ENCODE peak calls at places on chromosomes 3 and 15, in eight cellular contexts. D, H, I, A, Q, P, L and E are unnamed samples. For H3K36me3, the result is how much of the 10 kb centered on the place peaks cover.

GRCh38 chr3:21734746-21735145 is 16.3 kb downstream of the ZNF385D start:
- DNase-seq in D (no peak), H (no peak), I (no peak), A (no peak), Q (no peak), P (peak), L (no peak), E (no peak)

GRCh38 chr3:156664285-156665178 is 9.9 kb upstream of the TIPARP start:
- DNase-seq in D (no peak), H (no peak), I (no peak), A (no peak), Q (no peak), P (no peak), L (no peak), E (no peak)

GRCh38 chr15:99130314-99130713 is 25.4 kb downstream of the SYNM start:
- DNase-seq in D (no peak), H (no peak), I (no peak), A (no peak), Q (no peak), P (no peak), L (no peak), E (no peak)

GRCh38 chr3:154247806-154248480 is 76.3 kb downstream of the DHX36 start:
- DNase-seq in D (no peak), H (no peak), I (no peak), A (no peak), Q (no peak), P (no peak), L (no peak), E (no peak)

GRCh38 chr3:196712514-196713413 is 587 bp downstream of the PIGX start:
- DNase-seq in D (peak), H (peak), I (peak), A (no peak), Q (peak), P (peak), L (peak), E (no peak)

GRCh38 chr15:38593523-38593922 is 28.9 kb upstream of the RASGRP1 start:
- DNase-seq in D (peak), H (no peak), I (no peak), A (no peak), Q (no peak), P (no peak), L (no peak), E (no peak)

GRCh38 chr15:69478259-69478687 is 25.7 kb downstream of the RPLP1 start:
- DNase-seq in D (peak), H (peak), I (no peak), A (peak), Q (peak), P (no peak), L (peak), E (peak)

GRCh38 chr3:4751057-4752051 is 227.9 kb upstream of the BHLHE40 start:
- DNase-seq in D (peak), H (peak), I (no peak), A (no peak), Q (no peak), P (peak), L (peak), E (no peak)

GRCh38 chr3:173399001-173399400 is 1.5 kb downstream of the NLGN1 start:
- DNase-seq in D (no peak), H (no peak), I (no peak), A (no peak), Q (no peak), P (no peak), L (no peak), E (no peak)

GRCh38 chr15:98684995-98685525 is 36.7 kb downstream of the IGF1R start:
- DNase-seq in D (no peak), H (peak), I (no peak), A (no peak), Q (no peak), P (no peak), L (no peak), E (no peak)

GRCh38 chr3:33773627-33774026 is 24.8 kb upstream of the PDCD6IP start:
- DNase-seq in D (peak), H (no peak), I (no peak), A (no peak), Q (no peak), P (no peak), L (no peak), E (no peak)

GRCh38 chr3:138113309-138113708 is 2.1 kb downstream of the DZIP1L start:
- DNase-seq in D (peak), H (no peak), I (no peak), A (no peak), Q (no peak), P (peak), L (no peak), E (no peak)

GRCh38 chr15:74664028-74664616 is 31.7 kb downstream of the EDC3 start:
- DNase-seq in D (no peak), H (peak), I (no peak), A (no peak), Q (no peak), P (peak), L (no peak), E (no peak)

GRCh38 chr3:4139462-4140140 is 163.6 kb upstream of the SETMAR start:
- DNase-seq in D (no peak), H (no peak), I (no peak), A (no peak), Q (no peak), P (no peak), L (no peak), E (no peak)

GRCh38 chr3:149815318-149815717 is 2.3 kb downstream of the RNF13 start:
- DNase-seq in D (no peak), H (no peak), I (no peak), A (no peak), Q (no peak), P (no peak), L (no peak), E (no peak)

GRCh38 chr3:72907851-72908620 is 20.2 kb downstream of the GXYLT2 start:
- DNase-seq in D (no peak), H (peak), I (no peak), A (no peak), Q (no peak), P (peak), L (peak), E (no peak)

DNA sequence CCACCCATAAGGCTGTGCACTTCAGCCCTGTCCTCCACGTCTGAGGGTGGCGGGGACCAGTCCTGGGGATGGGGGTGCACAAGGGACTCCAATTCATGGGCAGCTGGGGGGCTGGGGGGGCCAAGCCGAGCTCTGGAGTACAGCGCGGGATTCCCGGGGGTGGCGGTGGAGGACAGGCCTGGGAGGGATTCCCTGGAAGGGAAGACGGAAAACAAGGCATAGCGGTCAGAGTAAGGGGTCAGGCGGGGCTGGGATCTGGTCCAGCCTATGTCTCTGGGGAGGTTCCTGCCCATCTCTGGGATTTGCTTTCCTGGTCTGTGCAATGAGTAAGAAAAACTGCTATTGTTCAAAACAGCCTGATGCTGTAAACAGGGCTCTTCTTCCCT is 8.1 kb upstream of the IGDCC3 start:
- DNase-seq in D (no peak), H (no peak), I (no peak), A (no peak), Q (no peak), P (no peak), L (peak), E (no peak)
- H3K36me3 ChIP-seq in D (under half), H (under half), I (under half), A (under half), Q (under half), P (under half), L (under half), E (under half)

GRCh38 chr3:190330936-190331734 is 8.9 kb upstream of the CLDN1 start:
- DNase-seq in D (no peak), H (no peak), I (no peak), A (no peak), Q (no peak), P (no peak), L (no peak), E (no peak)
- H3K36me3 ChIP-seq in D (under half), H (under half), I (under half), A (under half), Q (under half), P (under half), L (under half), E (under half)

DNA sequence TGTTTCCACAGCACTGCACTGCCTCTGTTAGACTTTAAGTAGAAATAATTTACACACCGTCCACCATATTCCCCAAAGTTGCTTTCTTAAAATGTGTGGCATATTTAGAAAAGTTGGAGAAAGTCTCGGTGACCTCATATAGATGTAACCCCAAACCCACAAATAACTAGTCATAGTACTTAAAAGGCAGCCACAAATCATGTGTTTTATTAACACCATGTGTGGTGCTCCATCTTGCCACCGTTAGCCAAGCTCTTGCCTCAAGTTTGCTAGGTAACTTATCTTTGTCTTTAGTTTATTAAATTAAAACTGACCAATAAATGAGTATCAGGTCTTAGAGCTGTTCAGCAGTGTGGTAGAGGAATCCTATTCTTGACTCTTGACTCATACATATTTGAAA is 257.9 kb downstream of the UBE2E2 start:
- DNase-seq in D (no peak), H (peak), I (no peak), A (no peak), Q (no peak), P (no peak), L (no peak), E (no peak)
- H3K36me3 ChIP-seq in D (under half), H (under half), I (under half), A (under half), Q (under half), P (under half), L (under half), E (under half)

GRCh38 chr3:153161138-153161713 is 800 bp upstream of the RAP2B start:
- DNase-seq in D (peak), H (peak), I (peak), A (peak), Q (peak), P (peak), L (peak), E (peak)

GRCh38 chr3:153161714-153162512 is at the start of gene RAP2B:
- DNase-seq in D (peak), H (peak), I (peak), A (peak), Q (peak), P (peak), L (peak), E (peak)

GRCh38 chr3:153163349-153164008 is 1.5 kb downstream of the RAP2B start:
- DNase-seq in D (no peak), H (peak), I (no peak), A (peak), Q (no peak), P (peak), L (peak), E (no peak)

GRCh38 chr3:153164009-153164550 is 2.1 kb downstream of the RAP2B start:
- DNase-seq in D (no peak), H (no peak), I (no peak), A (no peak), Q (no peak), P (peak), L (no peak), E (no peak)

GRCh38 chr3:153162513-153163348 is 705 bp downstream of the RAP2B start:
- DNase-seq in D (peak), H (peak), I (peak), A (peak), Q (peak), P (peak), L (peak), E (peak)
- H3K36me3 ChIP-seq in D (under half), H (under half), I (under half), A (under half), Q (under half), P (under half), L (under half), E (under half)

GRCh38 chr3:58102371-58102750 is 94.1 kb downstream of the FLNB start:
- DNase-seq in D (peak), H (no peak), I (no peak), A (no peak), Q (no peak), P (no peak), L (no peak), E (no peak)
- H3K36me3 ChIP-seq in D (under half), H (half or more), I (under half), A (half or more), Q (under half), P (half or more), L (under half), E (half or more)

GRCh38 chr3:108060331-108060730 is 30.5 kb downstream of the CD47 start:
- DNase-seq in D (peak), H (peak), I (no peak), A (no peak), Q (no peak), P (no peak), L (no peak), E (no peak)
- H3K36me3 ChIP-seq in D (under half), H (under half), I (under half), A (under half), Q (under half), P (under half), L (under half), E (half or more)

GRCh38 chr3:99795573-99795972 is 22.1 kb upstream of the CMSS1 start:
- DNase-seq in D (no peak), H (no peak), I (no peak), A (no peak), Q (no peak), P (no peak), L (no peak), E (no peak)
- H3K36me3 ChIP-seq in D (under half), H (under half), I (under half), A (under half), Q (under half), P (under half), L (under half), E (under half)